ENCODE peak calls at places on chromosomes 5 and 9, in six cellular contexts. One of them, this sample, is unnamed.

GRCh38 chr9:99398241-99398640 is 176.2 kb downstream of the SEC61B start:
- DNase-seq in cardiac fibroblast: no peak
- DNase-seq in amygdala: no peak
- DNase-seq in NCI-H774: no peak
- DNase-seq in ovary: no peak
- DNase-seq in fibroblast of the conjunctiva: no peak
- DNase-seq in this sample: no peak

GRCh38 chr5:58773744-58774441 is 191.0 kb downstream of the RAB3C start:
- DNase-seq in cardiac fibroblast: peak
- DNase-seq in amygdala: peak
- DNase-seq in NCI-H774: peak
- DNase-seq in ovary: peak
- DNase-seq in fibroblast of the conjunctiva: no peak
- DNase-seq in this sample: no peak

GRCh38 chr9:88692837-88693236 is 157.9 kb downstream of the NXNL2 start:
- DNase-seq in cardiac fibroblast: no peak
- DNase-seq in amygdala: no peak
- DNase-seq in NCI-H774: no peak
- DNase-seq in ovary: no peak
- DNase-seq in fibroblast of the conjunctiva: no peak
- DNase-seq in this sample: no peak

GRCh38 chr9:7185612-7186011 is 427.8 kb downstream of the KDM4C start:
- DNase-seq in cardiac fibroblast: peak
- DNase-seq in amygdala: no peak
- DNase-seq in NCI-H774: no peak
- DNase-seq in ovary: no peak
- DNase-seq in fibroblast of the conjunctiva: peak
- DNase-seq in this sample: no peak

GRCh38 chr9:14303526-14303925 is 10.4 kb downstream of the NFIB start:
- DNase-seq in cardiac fibroblast: no peak
- DNase-seq in amygdala: peak
- DNase-seq in NCI-H774: no peak
- DNase-seq in ovary: no peak
- DNase-seq in fibroblast of the conjunctiva: no peak
- DNase-seq in this sample: no peak

GRCh38 chr5:119398713-119399492 is 43.1 kb downstream of the TNFAIP8 start:
- DNase-seq in cardiac fibroblast: peak
- DNase-seq in amygdala: no peak
- DNase-seq in NCI-H774: no peak
- DNase-seq in ovary: peak
- DNase-seq in fibroblast of the conjunctiva: no peak
- DNase-seq in this sample: peak

GRCh38 chr9:237141-237857 is 22.6 kb downstream of the DOCK8 start:
- DNase-seq in cardiac fibroblast: no peak
- DNase-seq in amygdala: no peak
- DNase-seq in NCI-H774: no peak
- DNase-seq in ovary: no peak
- DNase-seq in fibroblast of the conjunctiva: no peak
- DNase-seq in this sample: no peak

GRCh38 chr5:82861705-82862104 is 215.5 kb downstream of the TMEM167A start:
- DNase-seq in cardiac fibroblast: peak
- DNase-seq in amygdala: no peak
- DNase-seq in NCI-H774: no peak
- DNase-seq in ovary: no peak
- DNase-seq in fibroblast of the conjunctiva: peak
- DNase-seq in this sample: no peak

GRCh38 chr5:175306381-175306780 is 137.6 kb downstream of the DRD1 start:
- DNase-seq in cardiac fibroblast: no peak
- DNase-seq in amygdala: no peak
- DNase-seq in NCI-H774: no peak
- DNase-seq in ovary: no peak
- DNase-seq in fibroblast of the conjunctiva: no peak
- DNase-seq in this sample: no peak

GRCh38 chr5:22908129-22908528 is 55.0 kb upstream of the CDH12 start:
- DNase-seq in cardiac fibroblast: no peak
- DNase-seq in amygdala: no peak
- DNase-seq in NCI-H774: no peak
- DNase-seq in ovary: no peak
- DNase-seq in fibroblast of the conjunctiva: peak
- DNase-seq in this sample: no peak

GRCh38 chr5:39201160-39201794 is 18.1 kb downstream of the FYB1 start:
- DNase-seq in cardiac fibroblast: no peak
- DNase-seq in amygdala: no peak
- DNase-seq in NCI-H774: no peak
- DNase-seq in ovary: no peak
- DNase-seq in fibroblast of the conjunctiva: no peak
- DNase-seq in this sample: no peak

GRCh38 chr5:126015244-126016054 is 407.8 kb upstream of the GRAMD2B start:
- DNase-seq in cardiac fibroblast: peak
- DNase-seq in amygdala: no peak
- DNase-seq in NCI-H774: no peak
- DNase-seq in ovary: no peak
- DNase-seq in fibroblast of the conjunctiva: no peak
- DNase-seq in this sample: no peak

GRCh38 chr5:13945271-13945670 is 783 bp upstream of the DNAH5 start:
- DNase-seq in cardiac fibroblast: no peak
- DNase-seq in amygdala: no peak
- DNase-seq in NCI-H774: no peak
- DNase-seq in ovary: no peak
- DNase-seq in fibroblast of the conjunctiva: no peak
- DNase-seq in this sample: no peak

GRCh38 chr9:35651964-35652828 is 1.5 kb upstream of the SIT1 start:
- DNase-seq in cardiac fibroblast: peak
- DNase-seq in amygdala: no peak
- DNase-seq in NCI-H774: peak
- DNase-seq in ovary: no peak
- DNase-seq in fibroblast of the conjunctiva: no peak
- DNase-seq in this sample: no peak

GRCh38 chr5:149959406-149960236 is 937 bp upstream of the SLC26A2 start:
- DNase-seq in cardiac fibroblast: peak
- DNase-seq in amygdala: no peak
- DNase-seq in NCI-H774: no peak
- DNase-seq in ovary: no peak
- DNase-seq in fibroblast of the conjunctiva: peak
- DNase-seq in this sample: no peak

This sample was measured in ascending aorta.